ENCODE peak calls at places on chromosome 4, in eight cellular contexts. One of them, this sample, is unnamed.

GRCh38 chr4:111037591-111037990 is 414.7 kb upstream of the PITX2 start:
- DNase-seq in H54: no peak
- DNase-seq in cardiac muscle cell: no peak
- DNase-seq in HFF-Myc: no peak
- DNase-seq in endodermal cell: no peak
- DNase-seq in activated CD4-positive, alpha-beta T cell treated with anti-CD3 and anti-CD28 coated beads for 24 hours: no peak
- DNase-seq in hepatocyte: no peak
- DNase-seq in iPS DF 6.9: no peak
- DNase-seq in this sample: no peak

GRCh38 chr4:99885063-99885664 is 9.1 kb downstream of the LAMTOR3 start:
- DNase-seq in H54: no peak
- DNase-seq in cardiac muscle cell: peak
- DNase-seq in HFF-Myc: peak
- DNase-seq in endodermal cell: peak
- DNase-seq in activated CD4-positive, alpha-beta T cell treated with anti-CD3 and anti-CD28 coated beads for 24 hours: no peak
- DNase-seq in hepatocyte: peak
- DNase-seq in iPS DF 6.9: no peak
- DNase-seq in this sample: no peak

GRCh38 chr4:133316874-133317273 is 167.8 kb downstream of the PCDH10 start:
- DNase-seq in H54: no peak
- DNase-seq in cardiac muscle cell: peak
- DNase-seq in HFF-Myc: no peak
- DNase-seq in endodermal cell: no peak
- DNase-seq in activated CD4-positive, alpha-beta T cell treated with anti-CD3 and anti-CD28 coated beads for 24 hours: no peak
- DNase-seq in hepatocyte: no peak
- DNase-seq in iPS DF 6.9: no peak
- DNase-seq in this sample: no peak

GRCh38 chr4:20639346-20639745 is 60.9 kb upstream of the PACRGL start:
- DNase-seq in H54: no peak
- DNase-seq in cardiac muscle cell: no peak
- DNase-seq in HFF-Myc: no peak
- DNase-seq in endodermal cell: no peak
- DNase-seq in activated CD4-positive, alpha-beta T cell treated with anti-CD3 and anti-CD28 coated beads for 24 hours: no peak
- DNase-seq in hepatocyte: no peak
- DNase-seq in iPS DF 6.9: no peak
- DNase-seq in this sample: no peak

GRCh38 chr4:2829321-2829932 is 14.2 kb upstream of the ADD1 start:
- DNase-seq in H54: no peak
- DNase-seq in cardiac muscle cell: no peak
- DNase-seq in HFF-Myc: no peak
- DNase-seq in endodermal cell: no peak
- DNase-seq in activated CD4-positive, alpha-beta T cell treated with anti-CD3 and anti-CD28 coated beads for 24 hours: no peak
- DNase-seq in hepatocyte: no peak
- DNase-seq in iPS DF 6.9: no peak
- DNase-seq in this sample: no peak

GRCh38 chr4:87019243-87019817 is 84.5 kb downstream of the AFF1 start:
- DNase-seq in H54: no peak
- DNase-seq in cardiac muscle cell: no peak
- DNase-seq in HFF-Myc: no peak
- DNase-seq in endodermal cell: no peak
- DNase-seq in activated CD4-positive, alpha-beta T cell treated with anti-CD3 and anti-CD28 coated beads for 24 hours: no peak
- DNase-seq in hepatocyte: no peak
- DNase-seq in iPS DF 6.9: no peak
- DNase-seq in this sample: no peak

GRCh38 chr4:138510053-138510452 is 267.9 kb upstream of the SLC7A11 start:
- DNase-seq in H54: no peak
- DNase-seq in cardiac muscle cell: no peak
- DNase-seq in HFF-Myc: no peak
- DNase-seq in endodermal cell: no peak
- DNase-seq in activated CD4-positive, alpha-beta T cell treated with anti-CD3 and anti-CD28 coated beads for 24 hours: no peak
- DNase-seq in hepatocyte: no peak
- DNase-seq in iPS DF 6.9: no peak
- DNase-seq in this sample: no peak

GRCh38 chr4:110033994-110034393 is 121.3 kb downstream of the EGF start:
- DNase-seq in H54: no peak
- DNase-seq in cardiac muscle cell: no peak
- DNase-seq in HFF-Myc: no peak
- DNase-seq in endodermal cell: no peak
- DNase-seq in activated CD4-positive, alpha-beta T cell treated with anti-CD3 and anti-CD28 coated beads for 24 hours: no peak
- DNase-seq in hepatocyte: no peak
- DNase-seq in iPS DF 6.9: no peak
- DNase-seq in this sample: no peak

GRCh38 chr4:124943145-124943889 is 230.8 kb upstream of the ANKRD50 start:
- DNase-seq in H54: no peak
- DNase-seq in cardiac muscle cell: peak
- DNase-seq in HFF-Myc: no peak
- DNase-seq in endodermal cell: no peak
- DNase-seq in activated CD4-positive, alpha-beta T cell treated with anti-CD3 and anti-CD28 coated beads for 24 hours: no peak
- DNase-seq in hepatocyte: no peak
- DNase-seq in iPS DF 6.9: no peak
- DNase-seq in this sample: no peak

GRCh38 chr4:38582445-38582844 is 81.6 kb upstream of the KLF3 start:
- DNase-seq in H54: no peak
- DNase-seq in cardiac muscle cell: no peak
- DNase-seq in HFF-Myc: no peak
- DNase-seq in endodermal cell: no peak
- DNase-seq in activated CD4-positive, alpha-beta T cell treated with anti-CD3 and anti-CD28 coated beads for 24 hours: no peak
- DNase-seq in hepatocyte: no peak
- DNase-seq in iPS DF 6.9: no peak
- DNase-seq in this sample: no peak

GRCh38 chr4:38266616-38267015 is 306.4 kb downstream of the PTTG2 start:
- DNase-seq in H54: peak
- DNase-seq in cardiac muscle cell: no peak
- DNase-seq in HFF-Myc: no peak
- DNase-seq in endodermal cell: no peak
- DNase-seq in activated CD4-positive, alpha-beta T cell treated with anti-CD3 and anti-CD28 coated beads for 24 hours: no peak
- DNase-seq in hepatocyte: peak
- DNase-seq in iPS DF 6.9: no peak
- DNase-seq in this sample: peak

GRCh38 chr4:93719552-93719951 is 109.0 kb upstream of the ATOH1 start:
- DNase-seq in H54: no peak
- DNase-seq in cardiac muscle cell: no peak
- DNase-seq in HFF-Myc: no peak
- DNase-seq in endodermal cell: no peak
- DNase-seq in activated CD4-positive, alpha-beta T cell treated with anti-CD3 and anti-CD28 coated beads for 24 hours: no peak
- DNase-seq in hepatocyte: no peak
- DNase-seq in iPS DF 6.9: no peak
- DNase-seq in this sample: no peak

GRCh38 chr4:68489338-68489737 is 42.1 kb downstream of the TMPRSS11E start:
- DNase-seq in H54: no peak
- DNase-seq in cardiac muscle cell: no peak
- DNase-seq in HFF-Myc: no peak
- DNase-seq in endodermal cell: no peak
- DNase-seq in activated CD4-positive, alpha-beta T cell treated with anti-CD3 and anti-CD28 coated beads for 24 hours: no peak
- DNase-seq in hepatocyte: no peak
- DNase-seq in iPS DF 6.9: no peak
- DNase-seq in this sample: no peak

GRCh38 chr4:40192286-40193017 is 4.4 kb upstream of the RHOH start:
- DNase-seq in H54: no peak
- DNase-seq in cardiac muscle cell: no peak
- DNase-seq in HFF-Myc: no peak
- DNase-seq in endodermal cell: no peak
- DNase-seq in activated CD4-positive, alpha-beta T cell treated with anti-CD3 and anti-CD28 coated beads for 24 hours: no peak
- DNase-seq in hepatocyte: no peak
- DNase-seq in iPS DF 6.9: no peak
- DNase-seq in this sample: no peak

GRCh38 chr4:118881512-118882146 is 7.0 kb upstream of the SYNPO2 start:
- DNase-seq in H54: no peak
- DNase-seq in cardiac muscle cell: no peak
- DNase-seq in HFF-Myc: no peak
- DNase-seq in endodermal cell: peak
- DNase-seq in activated CD4-positive, alpha-beta T cell treated with anti-CD3 and anti-CD28 coated beads for 24 hours: no peak
- DNase-seq in hepatocyte: no peak
- DNase-seq in iPS DF 6.9: no peak
- DNase-seq in this sample: no peak

GRCh38 chr4:113760094-113760851 is 1.3 kb downstream of the CAMK2D start:
- DNase-seq in H54: peak
- DNase-seq in cardiac muscle cell: peak
- DNase-seq in HFF-Myc: no peak
- DNase-seq in endodermal cell: peak
- DNase-seq in activated CD4-positive, alpha-beta T cell treated with anti-CD3 and anti-CD28 coated beads for 24 hours: no peak
- DNase-seq in hepatocyte: peak
- DNase-seq in iPS DF 6.9: no peak
- DNase-seq in this sample: peak

GRCh38 chr4:176995-177394 is 52.7 kb downstream of the ZNF718 start:
- DNase-seq in H54: no peak
- DNase-seq in cardiac muscle cell: no peak
- DNase-seq in HFF-Myc: no peak
- DNase-seq in endodermal cell: no peak
- DNase-seq in activated CD4-positive, alpha-beta T cell treated with anti-CD3 and anti-CD28 coated beads for 24 hours: no peak
- DNase-seq in hepatocyte: no peak
- DNase-seq in iPS DF 6.9: no peak
- DNase-seq in this sample: no peak

GRCh38 chr4:112082954-112083586 is 62.2 kb upstream of the FAM241A start:
- DNase-seq in H54: peak
- DNase-seq in cardiac muscle cell: peak
- DNase-seq in HFF-Myc: peak
- DNase-seq in endodermal cell: no peak
- DNase-seq in activated CD4-positive, alpha-beta T cell treated with anti-CD3 and anti-CD28 coated beads for 24 hours: no peak
- DNase-seq in hepatocyte: peak
- DNase-seq in iPS DF 6.9: no peak
- DNase-seq in this sample: no peak

GRCh38 chr4:24550773-24551172 is 33.6 kb downstream of the DHX15 start:
- DNase-seq in H54: no peak
- DNase-seq in cardiac muscle cell: no peak
- DNase-seq in HFF-Myc: no peak
- DNase-seq in endodermal cell: no peak
- DNase-seq in activated CD4-positive, alpha-beta T cell treated with anti-CD3 and anti-CD28 coated beads for 24 hours: no peak
- DNase-seq in hepatocyte: no peak
- DNase-seq in iPS DF 6.9: no peak
- DNase-seq in this sample: no peak

GRCh38 chr4:136036744-136037143 is 1495.5 kb downstream of the PCDH18 start:
- DNase-seq in H54: no peak
- DNase-seq in cardiac muscle cell: peak
- DNase-seq in HFF-Myc: no peak
- DNase-seq in endodermal cell: no peak
- DNase-seq in activated CD4-positive, alpha-beta T cell treated with anti-CD3 and anti-CD28 coated beads for 24 hours: no peak
- DNase-seq in hepatocyte: peak
- DNase-seq in iPS DF 6.9: no peak
- DNase-seq in this sample: no peak

GRCh38 chr4:99165978-99166377 is 21.9 kb upstream of the ADH4 start:
- DNase-seq in H54: no peak
- DNase-seq in cardiac muscle cell: no peak
- DNase-seq in HFF-Myc: no peak
- DNase-seq in endodermal cell: no peak
- DNase-seq in activated CD4-positive, alpha-beta T cell treated with anti-CD3 and anti-CD28 coated beads for 24 hours: no peak
- DNase-seq in hepatocyte: no peak
- DNase-seq in iPS DF 6.9: no peak
- DNase-seq in this sample: no peak

This sample was measured in hippocampal formation.